ENCODE peak calls at places on chromosomes 7 and 10, in ten cellular contexts. T is bronchial epithelial cell; O is heart left ventricle; C is fibroblast of the aortic adventitia; L is activated CD8-positive, alpha-beta T cell treated with anti-CD3 and anti-CD28 coated beads for 36 hours; D is fibroblast of pulmonary artery; K is Calu3; H is HCT116; A is progenitor cell of endocrine pancreas; U is GM13976. J is an unnamed sample.

GRCh38 chr7:45108863-45109262 is 2.6 kb downstream of the TBRG4 start:
- DNase-seq in U (no peak), L (no peak), H (no peak), D (no peak), A (no peak), O (no peak), T (no peak), C (no peak), K (no peak), J (no peak)

GRCh38 chr10:122014652-122015248 is 25.8 kb downstream of the TACC2 start:
- DNase-seq in L (no peak), A (no peak), O (no peak), T (no peak), U (no peak), K (no peak), H (no peak), C (no peak), D (no peak), J (no peak)

GRCh38 chr10:130443236-130443635 is 307.0 kb downstream of the GLRX3 start:
- DNase-seq in T (no peak), A (no peak), D (no peak), U (no peak), C (no peak), O (no peak), H (no peak), L (no peak), K (no peak), J (no peak)

GRCh38 chr7:70694909-70695803 is 436.8 kb upstream of the GALNT17 start:
- DNase-seq in O (peak; percentile 16), H (no peak), K (no peak), L (no peak), T (no peak), A (peak; percentile 22), D (peak; percentile 22), U (peak; percentile 52), C (peak; percentile 39), J (peak; percentile 49)

GRCh38 chr7:74567318-74567668 is 90.2 kb upstream of the GTF2I start:
- DNase-seq in A (no peak), D (no peak), L (no peak), K (no peak), U (no peak), O (no peak), C (no peak), H (no peak), T (no peak), J (no peak)

GRCh38 chr7:22781230-22781711 is 41.4 kb downstream of the TOMM7 start:
- DNase-seq in K (no peak), U (no peak), C (peak; percentile 89), H (no peak), L (no peak), D (peak; percentile 83), T (peak; percentile 55), A (no peak), O (no peak), J (no peak)

GRCh38 chr10:92822964-92823363 is 25.4 kb upstream of the EXOC6 start:
- DNase-seq in T (no peak), O (no peak), U (peak; percentile 35), L (no peak), K (no peak), H (peak; percentile 41), C (peak; percentile 35), D (peak; percentile 65), A (no peak), J (no peak)

GRCh38 chr10:31769564-31769963 is 159.1 kb downstream of the ARHGAP12 start:
- DNase-seq in C (peak; percentile 77), K (no peak), U (no peak), O (no peak), H (no peak), D (peak; percentile 46), T (peak; percentile 69), A (no peak), L (no peak), J (no peak)

GRCh38 chr10:12549297-12549696 is 199.9 kb downstream of the CAMK1D start:
- DNase-seq in K (peak; percentile 7), D (no peak), T (no peak), U (no peak), L (no peak), H (peak; percentile 3), C (no peak), A (no peak), O (no peak), J (no peak)

GRCh38 chr10:88901206-88901605 is 21.2 kb downstream of the STAMBPL1 start:
- DNase-seq in L (no peak), C (no peak), O (no peak), T (no peak), U (no peak), D (no peak), H (no peak), A (no peak), K (no peak), J (no peak)

GRCh38 chr7:149669121-149669818 is 104.1 kb downstream of the ZNF467 start:
- DNase-seq in O (no peak), H (peak; percentile 51), D (peak; percentile 64), U (peak; percentile 32), K (no peak), C (peak; percentile 68), L (peak; percentile 58), T (peak; percentile 45), A (no peak), J (no peak)

GRCh38 chr7:137337902-137338301 is 5.6 kb downstream of the PTN start:
- DNase-seq in H (no peak), U (no peak), A (no peak), K (no peak), T (no peak), L (no peak), O (no peak), C (no peak), D (no peak), J (no peak)

DNA sequence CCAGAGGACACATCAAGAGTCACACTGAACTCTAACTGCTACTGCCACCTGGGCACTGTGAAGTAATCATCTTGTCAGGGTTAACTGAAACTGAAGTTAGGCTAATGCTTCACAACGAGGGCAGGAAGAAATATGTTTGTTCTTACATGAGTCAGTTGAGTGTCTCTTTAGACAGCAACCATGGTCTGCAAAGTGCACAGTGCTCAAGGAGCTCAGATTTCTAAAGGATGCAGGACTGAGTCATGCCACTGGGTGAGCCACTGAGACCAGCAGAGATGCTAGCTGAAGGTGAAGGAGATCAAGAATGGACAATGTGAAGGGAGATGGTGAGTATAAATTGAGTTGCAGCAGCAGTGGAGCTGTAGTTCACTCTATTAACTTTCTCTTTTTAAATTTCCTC is 76.0 kb upstream of the CTTNBP2 start:
- DNase-seq in H (no peak), L (no peak), C (no peak), T (peak; percentile 95), A (no peak), O (no peak), U (no peak), K (peak; percentile 45), D (no peak), J (no peak)
- TF ChIP-seq CTCF in H (peak; percentile 23), L (no peak), C (peak; percentile 4), T (peak; percentile 45), A (no peak), O (no peak), U (no peak), K (peak; percentile 31), D (no peak), J (no peak)

DNA sequence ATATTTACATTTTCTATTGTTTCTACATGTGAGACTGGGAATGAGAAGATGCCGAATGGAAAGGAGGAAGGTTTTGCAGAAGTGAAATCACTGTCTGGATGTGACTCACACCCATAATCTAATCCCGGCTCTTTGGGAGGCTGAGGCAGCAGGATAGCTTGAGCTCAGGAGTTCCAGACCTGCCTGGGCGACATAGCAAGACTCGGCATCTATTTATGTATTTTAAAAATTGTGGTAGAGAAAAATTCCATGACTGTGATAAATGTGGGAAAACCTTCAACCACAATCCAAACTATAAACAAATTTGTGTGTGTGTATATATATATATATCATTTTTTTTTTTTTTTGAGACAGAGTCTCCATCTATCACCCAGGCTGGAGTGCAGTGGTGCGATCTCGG is 11.0 kb upstream of the FIS1 start:
- DNase-seq in A (no peak), D (no peak), H (no peak), C (no peak), O (no peak), T (peak; percentile 20), K (no peak), U (no peak), L (no peak), J (no peak)
- TF ChIP-seq CTCF in A (no peak), D (no peak), H (no peak), C (no peak), O (no peak), T (no peak), K (no peak), U (no peak), L (no peak), J (no peak)

DNA sequence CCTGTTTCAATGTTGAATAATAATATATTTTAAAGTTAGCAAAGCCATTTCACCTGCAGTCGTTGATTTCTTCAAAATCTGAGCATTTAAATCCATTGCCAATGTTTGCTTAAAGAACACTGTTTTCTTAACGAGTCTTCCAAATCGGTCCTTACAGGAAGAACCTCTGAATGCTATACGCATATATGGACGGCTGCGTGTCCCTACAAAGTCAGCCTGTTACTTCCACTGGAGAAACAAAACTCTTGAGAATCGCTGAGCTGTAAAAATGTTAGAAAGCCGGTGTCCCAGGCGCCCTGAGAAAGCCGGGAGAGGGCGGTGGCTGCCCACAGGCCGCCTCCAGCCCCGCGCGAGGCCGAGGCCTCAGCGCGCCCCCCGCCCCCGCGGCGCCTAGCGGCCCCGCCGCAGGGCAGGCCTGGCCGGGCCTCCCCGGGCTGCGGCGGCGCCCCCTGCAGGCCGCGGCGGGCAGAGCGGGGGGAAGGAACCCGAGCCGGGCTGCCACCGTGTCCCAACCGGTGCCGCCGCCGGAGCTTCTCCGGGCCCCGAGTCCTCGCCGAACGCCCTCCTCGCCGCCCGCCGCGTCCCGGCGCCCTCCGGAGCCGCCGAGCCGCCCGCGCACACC is at the start of gene FHIP2A:
- DNase-seq in A (peak; percentile 85), D (peak; percentile 74), K (peak; percentile 88), C (peak; percentile 66), U (peak; percentile 89), H (peak; percentile 54), L (peak; percentile 84), O (peak; percentile 83), T (peak; percentile 42), J (peak; percentile 87)
- TF ChIP-seq CTCF in A (peak; percentile 65), D (no peak), K (peak; percentile 22), C (peak; percentile 50), U (peak; percentile 90), H (peak; percentile 51), L (no peak), O (no peak), T (peak; percentile 53), J (peak; percentile 66)

DNA sequence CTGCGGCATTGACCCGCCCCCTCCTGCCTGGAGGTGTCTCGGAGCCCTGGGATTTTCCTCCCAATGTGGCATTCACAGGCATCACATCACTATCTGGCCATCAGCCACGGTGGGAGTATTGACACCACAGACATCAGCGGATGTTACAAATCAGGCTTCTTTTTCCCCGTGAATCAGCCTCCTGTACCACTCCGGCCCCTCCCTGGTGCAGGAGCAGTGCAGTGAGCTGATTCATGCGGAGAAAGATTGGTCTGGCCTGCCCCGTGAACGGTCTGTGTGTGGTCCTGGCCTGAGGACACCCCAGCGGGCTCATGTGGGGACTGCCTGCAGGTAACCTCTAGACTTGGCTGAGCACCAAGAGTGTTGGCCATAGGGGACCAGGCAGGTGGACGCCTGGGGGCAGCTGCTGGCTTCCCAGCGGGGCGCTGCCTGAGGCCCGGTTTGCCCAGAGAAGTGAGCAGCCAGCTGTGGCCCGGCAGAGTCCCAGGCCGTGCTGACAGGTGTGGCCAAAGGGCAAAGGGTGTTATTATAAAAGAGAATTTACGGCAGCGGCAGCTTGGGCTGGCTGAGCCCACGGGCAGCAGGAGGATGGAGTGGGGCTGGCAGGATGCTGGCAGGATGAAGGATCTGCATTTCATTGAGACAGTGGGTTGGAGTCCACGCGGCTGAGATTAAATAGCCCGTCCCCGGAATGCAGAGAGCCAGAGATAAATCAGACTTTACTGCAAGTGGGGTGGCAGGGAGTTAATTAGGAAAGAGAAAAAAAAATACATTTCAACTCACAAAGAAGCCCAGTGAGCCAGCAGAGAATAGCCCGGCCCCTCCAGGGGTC is 32.1 kb upstream of the GNA12 start:
- DNase-seq in L (no peak), D (peak; percentile 76), T (peak; percentile 64), U (no peak), A (no peak), C (no peak), O (no peak), H (no peak), K (peak; percentile 29), J (no peak)
- TF ChIP-seq CTCF in L (no peak), D (no peak), T (no peak), U (no peak), A (no peak), C (no peak), O (no peak), H (no peak), K (no peak), J (no peak)